ENCODE peak calls at places on chromosome 20, in six cellular contexts. One of them, this sample, is unnamed.

GRCh38 chr20:64212750-64213149 is 42.8 kb upstream of the PCMTD2 start:
- DNase-seq in activated naive CD4-positive, alpha-beta T cell treated with anti-CD3 and anti-CD28 coated beads for 36 hours: no peak
- DNase-seq in stimulated activated CD8-positive, alpha-beta memory T cell treated with anti-CD3 and anti-CD28 coated beads, Interleukin-2, amount 100 ng/mL, for 1 hour: no peak
- DNase-seq in sciatic nerve: no peak
- DNase-seq in uterus: peak; percentile 50
- DNase-seq in activated CD4-positive, alpha-beta T cell treated with anti-CD3 and anti-CD28 coated beads, Interleukin-2, amount 50 U/mL, for 1 hour: no peak
- DNase-seq in this sample: peak; percentile 65

GRCh38 chr20:41782730-41783406 is 164.7 kb upstream of the CHD6 start:
- DNase-seq in activated naive CD4-positive, alpha-beta T cell treated with anti-CD3 and anti-CD28 coated beads for 36 hours: no peak
- DNase-seq in stimulated activated CD8-positive, alpha-beta memory T cell treated with anti-CD3 and anti-CD28 coated beads, Interleukin-2, amount 100 ng/mL, for 1 hour: no peak
- DNase-seq in sciatic nerve: no peak
- DNase-seq in uterus: no peak
- DNase-seq in activated CD4-positive, alpha-beta T cell treated with anti-CD3 and anti-CD28 coated beads, Interleukin-2, amount 50 U/mL, for 1 hour: no peak
- DNase-seq in this sample: no peak

GRCh38 chr20:53621482-53622246 is 28.0 kb upstream of the ZNF217 start:
- DNase-seq in activated naive CD4-positive, alpha-beta T cell treated with anti-CD3 and anti-CD28 coated beads for 36 hours: peak; percentile 30
- DNase-seq in stimulated activated CD8-positive, alpha-beta memory T cell treated with anti-CD3 and anti-CD28 coated beads, Interleukin-2, amount 100 ng/mL, for 1 hour: no peak
- DNase-seq in sciatic nerve: peak; percentile 70
- DNase-seq in uterus: peak; percentile 80
- DNase-seq in activated CD4-positive, alpha-beta T cell treated with anti-CD3 and anti-CD28 coated beads, Interleukin-2, amount 50 U/mL, for 1 hour: no peak
- DNase-seq in this sample: peak; percentile 58

GRCh38 chr20:58558483-58559367 is 43.5 kb upstream of the APCDD1L start:
- DNase-seq in activated naive CD4-positive, alpha-beta T cell treated with anti-CD3 and anti-CD28 coated beads for 36 hours: no peak
- DNase-seq in stimulated activated CD8-positive, alpha-beta memory T cell treated with anti-CD3 and anti-CD28 coated beads, Interleukin-2, amount 100 ng/mL, for 1 hour: no peak
- DNase-seq in sciatic nerve: no peak
- DNase-seq in uterus: no peak
- DNase-seq in activated CD4-positive, alpha-beta T cell treated with anti-CD3 and anti-CD28 coated beads, Interleukin-2, amount 50 U/mL, for 1 hour: no peak
- DNase-seq in this sample: no peak

GRCh38 chr20:35467339-35468224 is 12.2 kb downstream of the CEP250 start:
- DNase-seq in activated naive CD4-positive, alpha-beta T cell treated with anti-CD3 and anti-CD28 coated beads for 36 hours: no peak
- DNase-seq in stimulated activated CD8-positive, alpha-beta memory T cell treated with anti-CD3 and anti-CD28 coated beads, Interleukin-2, amount 100 ng/mL, for 1 hour: no peak
- DNase-seq in sciatic nerve: no peak
- DNase-seq in uterus: peak; percentile 65
- DNase-seq in activated CD4-positive, alpha-beta T cell treated with anti-CD3 and anti-CD28 coated beads, Interleukin-2, amount 50 U/mL, for 1 hour: no peak
- DNase-seq in this sample: no peak

GRCh38 chr20:41058007-41058673 is 29.5 kb downstream of the TOP1 start:
- DNase-seq in activated naive CD4-positive, alpha-beta T cell treated with anti-CD3 and anti-CD28 coated beads for 36 hours: peak; percentile 56
- DNase-seq in stimulated activated CD8-positive, alpha-beta memory T cell treated with anti-CD3 and anti-CD28 coated beads, Interleukin-2, amount 100 ng/mL, for 1 hour: no peak
- DNase-seq in sciatic nerve: no peak
- DNase-seq in uterus: no peak
- DNase-seq in activated CD4-positive, alpha-beta T cell treated with anti-CD3 and anti-CD28 coated beads, Interleukin-2, amount 50 U/mL, for 1 hour: no peak
- DNase-seq in this sample: peak; percentile 24

GRCh38 chr20:38125157-38126056 is 39.7 kb downstream of the TGM2 start:
- DNase-seq in activated naive CD4-positive, alpha-beta T cell treated with anti-CD3 and anti-CD28 coated beads for 36 hours: no peak
- DNase-seq in stimulated activated CD8-positive, alpha-beta memory T cell treated with anti-CD3 and anti-CD28 coated beads, Interleukin-2, amount 100 ng/mL, for 1 hour: no peak
- DNase-seq in sciatic nerve: peak; percentile 91
- DNase-seq in uterus: peak; percentile 65
- DNase-seq in activated CD4-positive, alpha-beta T cell treated with anti-CD3 and anti-CD28 coated beads, Interleukin-2, amount 50 U/mL, for 1 hour: no peak
- DNase-seq in this sample: peak; percentile 85

GRCh38 chr20:61531553-61532345 is 279.7 kb downstream of the CDH4 start:
- DNase-seq in activated naive CD4-positive, alpha-beta T cell treated with anti-CD3 and anti-CD28 coated beads for 36 hours: no peak
- DNase-seq in stimulated activated CD8-positive, alpha-beta memory T cell treated with anti-CD3 and anti-CD28 coated beads, Interleukin-2, amount 100 ng/mL, for 1 hour: no peak
- DNase-seq in sciatic nerve: no peak
- DNase-seq in uterus: no peak
- DNase-seq in activated CD4-positive, alpha-beta T cell treated with anti-CD3 and anti-CD28 coated beads, Interleukin-2, amount 50 U/mL, for 1 hour: no peak
- DNase-seq in this sample: no peak

GRCh38 chr20:24868396-24868927 is 80.6 kb upstream of the CST7 start:
- DNase-seq in activated naive CD4-positive, alpha-beta T cell treated with anti-CD3 and anti-CD28 coated beads for 36 hours: no peak
- DNase-seq in stimulated activated CD8-positive, alpha-beta memory T cell treated with anti-CD3 and anti-CD28 coated beads, Interleukin-2, amount 100 ng/mL, for 1 hour: no peak
- DNase-seq in sciatic nerve: no peak
- DNase-seq in uterus: no peak
- DNase-seq in activated CD4-positive, alpha-beta T cell treated with anti-CD3 and anti-CD28 coated beads, Interleukin-2, amount 50 U/mL, for 1 hour: no peak
- DNase-seq in this sample: no peak

GRCh38 chr20:40953856-40954255 is 74.8 kb upstream of the TOP1 start:
- DNase-seq in activated naive CD4-positive, alpha-beta T cell treated with anti-CD3 and anti-CD28 coated beads for 36 hours: no peak
- DNase-seq in stimulated activated CD8-positive, alpha-beta memory T cell treated with anti-CD3 and anti-CD28 coated beads, Interleukin-2, amount 100 ng/mL, for 1 hour: no peak
- DNase-seq in sciatic nerve: no peak
- DNase-seq in uterus: no peak
- DNase-seq in activated CD4-positive, alpha-beta T cell treated with anti-CD3 and anti-CD28 coated beads, Interleukin-2, amount 50 U/mL, for 1 hour: no peak
- DNase-seq in this sample: no peak

GRCh38 chr20:57928181-57928967 is 218.6 kb upstream of the PMEPA1 start:
- DNase-seq in activated naive CD4-positive, alpha-beta T cell treated with anti-CD3 and anti-CD28 coated beads for 36 hours: no peak
- DNase-seq in stimulated activated CD8-positive, alpha-beta memory T cell treated with anti-CD3 and anti-CD28 coated beads, Interleukin-2, amount 100 ng/mL, for 1 hour: no peak
- DNase-seq in sciatic nerve: no peak
- DNase-seq in uterus: peak; percentile 73
- DNase-seq in activated CD4-positive, alpha-beta T cell treated with anti-CD3 and anti-CD28 coated beads, Interleukin-2, amount 50 U/mL, for 1 hour: no peak
- DNase-seq in this sample: no peak

GRCh38 chr20:63854069-63854765 is 7.1 kb upstream of the ABHD16B start:
- DNase-seq in activated naive CD4-positive, alpha-beta T cell treated with anti-CD3 and anti-CD28 coated beads for 36 hours: no peak
- DNase-seq in stimulated activated CD8-positive, alpha-beta memory T cell treated with anti-CD3 and anti-CD28 coated beads, Interleukin-2, amount 100 ng/mL, for 1 hour: no peak
- DNase-seq in sciatic nerve: no peak
- DNase-seq in uterus: no peak
- DNase-seq in activated CD4-positive, alpha-beta T cell treated with anti-CD3 and anti-CD28 coated beads, Interleukin-2, amount 50 U/mL, for 1 hour: no peak
- DNase-seq in this sample: no peak

GRCh38 chr20:11411765-11412164 is 505.9 kb upstream of the BTBD3 start:
- DNase-seq in activated naive CD4-positive, alpha-beta T cell treated with anti-CD3 and anti-CD28 coated beads for 36 hours: no peak
- DNase-seq in stimulated activated CD8-positive, alpha-beta memory T cell treated with anti-CD3 and anti-CD28 coated beads, Interleukin-2, amount 100 ng/mL, for 1 hour: no peak
- DNase-seq in sciatic nerve: no peak
- DNase-seq in uterus: no peak
- DNase-seq in activated CD4-positive, alpha-beta T cell treated with anti-CD3 and anti-CD28 coated beads, Interleukin-2, amount 50 U/mL, for 1 hour: no peak
- DNase-seq in this sample: no peak

This sample was measured in left cardiac atrium.